ENCODE peak calls at places on chromosome 1, in four cellular contexts. D is breast epithelium, A is GM23248, E is neuronal stem cell. W is an unnamed sample.
A peak's percentile ranks its signal among the peaks of the same experiment; 100 is the strongest.

GRCh38 chr1:234553241-234554156 is 56.5 kb downstream of the IRF2BP2 start:
- DNase-seq in E (no peak), D (peak; percentile 18), A (peak; percentile 72), W (no peak)

GRCh38 chr1:214718724-214719123 is 115.7 kb downstream of the CENPF start:
- DNase-seq in D (no peak), E (no peak), A (peak; percentile 18), W (no peak)

GRCh38 chr1:6962956-6963915 is 178.0 kb downstream of the CAMTA1 start:
- DNase-seq in E (peak; percentile 97), A (peak; percentile 29), D (no peak), W (peak; percentile 68)

GRCh38 chr1:212238552-212238951 is 46.7 kb upstream of the PPP2R5A start:
- DNase-seq in A (peak; percentile 50), E (no peak), D (peak; percentile 32), W (peak; percentile 66)

GRCh38 chr1:32393832-32394140 is 455 bp downstream of the BSDC1 start:
- DNase-seq in A (peak; percentile 76), D (peak; percentile 58), E (no peak), W (no peak)

GRCh38 chr1:235357485-235358378 is 9.5 kb upstream of the TBCE start:
- DNase-seq in E (peak; percentile 23), A (no peak), D (no peak), W (no peak)

GRCh38 chr1:182784556-182785171 is 4.9 kb upstream of the NPL start:
- DNase-seq in E (peak; percentile 31), A (peak; percentile 77), D (no peak), W (no peak)

GRCh38 chr1:50476800-50477199 is 53.6 kb upstream of the DMRTA2 start:
- DNase-seq in A (no peak), D (no peak), E (no peak), W (no peak)

GRCh38 chr1:204560590-204560989 is 44.4 kb downstream of the MDM4 start:
- DNase-seq in E (no peak), A (peak; percentile 38), D (no peak), W (no peak)

GRCh38 chr1:86965012-86965826 is 50.8 kb downstream of the HS2ST1 start:
- DNase-seq in E (no peak), D (no peak), A (peak; percentile 68), W (no peak)

GRCh38 chr1:96416111-96416595 is 305.4 kb upstream of the PTBP2 start:
- DNase-seq in A (peak; percentile 97), E (no peak), D (no peak), W (peak; percentile 52)

GRCh38 chr1:77858725-77859124 is 29.7 kb upstream of the NEXN start:
- DNase-seq in D (no peak), E (no peak), A (no peak), W (no peak)

GRCh38 chr1:35192853-35193664 is at the start of gene SFPQ:
- DNase-seq in A (peak; percentile 99), E (peak; percentile 99), D (peak; percentile 99), W (peak; percentile 97)

GRCh38 chr1:60137406-60137805 is 63.8 kb upstream of the C1orf87 start:
- DNase-seq in A (no peak), E (no peak), D (no peak), W (no peak)

GRCh38 chr1:24090736-24091135 is 21.2 kb downstream of the MYOM3 start:
- DNase-seq in D (no peak), A (no peak), E (no peak), W (no peak)

GRCh38 chr1:2073382-2074230 is 23.4 kb downstream of the PRKCZ start:
- DNase-seq in D (no peak), E (peak; percentile 59), A (peak; percentile 88), W (peak; percentile 38)

GRCh38 chr1:40818264-40818961 is 34.8 kb downstream of the KCNQ4 start:
- DNase-seq in D (peak; percentile 41), E (peak; percentile 77), A (peak; percentile 59), W (peak; percentile 84)

GRCh38 chr1:35717911-35718476 is 690 bp downstream of the C1orf216 start:
- DNase-seq in D (no peak), A (peak; percentile 88), E (no peak), W (peak; percentile 86)

DNA sequence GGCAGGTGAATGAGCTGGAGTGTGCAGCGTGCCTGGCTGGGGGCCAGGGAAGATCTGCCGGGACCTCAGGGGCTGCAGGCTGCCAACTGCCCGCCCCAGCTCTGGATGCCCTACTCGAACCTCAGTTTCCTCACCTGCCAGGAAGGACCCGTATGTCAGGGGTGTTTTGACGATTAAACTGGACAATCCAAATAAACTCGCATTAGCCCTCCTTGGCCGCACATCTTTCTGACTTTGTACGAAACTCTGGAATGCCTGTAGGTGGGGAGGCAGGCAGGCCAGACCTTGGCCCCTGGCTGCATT is 8.3 kb upstream of the ZNF669 start:
- DNase-seq in A (no peak), E (no peak), D (no peak), W (no peak)
- H3K4me3 ChIP-seq in A (no peak overlapping the region), E (peak overlapping the region; percentile 88), D (peak overlapping the region; percentile 76), W (no peak overlapping the region)

DNA sequence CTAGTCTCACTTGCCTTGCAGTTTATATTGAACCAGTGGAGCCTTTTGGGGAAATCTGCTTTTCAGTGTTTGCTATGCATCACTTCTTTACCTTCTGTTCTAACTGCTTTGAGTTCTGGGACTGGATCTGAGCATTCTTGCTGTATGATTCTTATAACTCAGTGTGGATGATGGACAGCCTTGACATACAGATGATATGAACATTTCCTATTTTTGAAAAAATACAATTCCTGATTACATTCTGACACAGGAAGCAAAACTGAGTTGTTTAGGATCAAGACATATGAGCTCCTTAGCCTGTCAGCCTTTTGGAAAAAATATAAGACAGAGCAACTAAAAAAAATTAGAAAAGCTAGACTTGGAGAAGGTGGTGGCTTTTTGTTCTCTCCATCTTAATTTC is 115.3 kb downstream of the DISP1 start:
- DNase-seq in A (no peak), E (no peak), D (no peak), W (no peak)
- H3K4me3 ChIP-seq in A (no peak overlapping the region), E (no peak overlapping the region), D (no peak overlapping the region), W (no peak overlapping the region)

GRCh38 chr1:91621360-91621759 is 120.7 kb downstream of the CDC7 start:
- DNase-seq in E (no peak), D (no peak), A (no peak), W (no peak)

GRCh38 chr1:91621907-91622306 is 121.3 kb downstream of the CDC7 start:
- DNase-seq in D (no peak), E (no peak), A (no peak), W (no peak)

GRCh38 chr1:91622586-91622985 is 121.9 kb downstream of the CDC7 start:
- DNase-seq in E (no peak), A (no peak), D (peak; percentile 87), W (peak; percentile 82)

GRCh38 chr1:91624331-91624730 is 123.7 kb downstream of the CDC7 start:
- DNase-seq in E (no peak), A (no peak), D (no peak), W (no peak)

GRCh38 chr1:91623020-91623419 is 122.4 kb downstream of the CDC7 start:
- DNase-seq in E (no peak), D (no peak), A (no peak), W (no peak)
- H3K4me3 ChIP-seq in E (no peak overlapping the region), D (no peak overlapping the region), A (no peak overlapping the region), W (no peak overlapping the region)

GRCh38 chr1:44725309-44725698 is 5.7 kb downstream of the RNU5D-1 start:
- DNase-seq in A (no peak), D (no peak), E (no peak), W (no peak)

GRCh38 chr1:44724408-44725308 is 6.3 kb downstream of the RNU5D-1 start:
- DNase-seq in E (no peak), A (no peak), D (no peak), W (no peak)

GRCh38 chr1:44723496-44724407 is 7.2 kb downstream of the RNU5D-1 start:
- DNase-seq in E (no peak), A (no peak), D (no peak), W (peak; percentile 63)

GRCh38 chr1:44721521-44722361 is 9.2 kb downstream of the RNU5D-1 start:
- DNase-seq in A (peak; percentile 58), E (no peak), D (no peak), W (peak; percentile 66)

DNA sequence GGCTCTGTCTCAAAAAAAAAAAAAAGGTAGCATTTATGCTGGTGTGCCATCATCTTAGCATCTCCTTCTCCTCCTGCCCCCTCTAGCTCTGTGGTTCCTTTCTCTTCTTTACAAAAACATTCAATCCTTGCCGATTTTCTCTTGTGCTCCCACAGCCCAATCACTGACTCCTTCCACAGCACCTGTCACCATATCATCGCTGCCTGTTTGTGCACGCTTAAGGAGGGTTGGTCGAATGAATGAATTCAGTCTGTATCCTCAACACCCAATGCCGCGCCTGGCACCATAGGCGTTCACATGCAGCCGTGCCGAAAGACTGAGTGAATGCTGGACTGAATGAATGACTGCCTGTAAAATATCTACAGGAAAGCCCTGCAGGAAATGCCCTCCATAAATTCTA is 7.9 kb downstream of the RNU5D-1 start:
- DNase-seq in D (no peak), E (no peak), A (no peak), W (no peak)
- H3K4me3 ChIP-seq in D (no peak overlapping the region), E (no peak overlapping the region), A (no peak overlapping the region), W (no peak overlapping the region)